ENCODE peak calls at places on chromosomes 5 and 9, in five cellular contexts. W is MM.1S, G is SK-N-SH, S is HCT116, K is neural progenitor cell. X is an unnamed sample.

GRCh38 chr9:6788175-6789016 is 30.6 kb downstream of the KDM4C start:
- DNase-seq in K (peak; percentile 40), S (peak; percentile 24), G (no peak), W (no peak), X (no peak)

GRCh38 chr5:139426222-139426885 is 13.0 kb downstream of the DNAJC18 start:
- DNase-seq in K (no peak), G (no peak), W (no peak), S (no peak), X (no peak)

GRCh38 chr9:88722753-88723152 is 187.8 kb downstream of the NXNL2 start:
- DNase-seq in W (peak; percentile 28), G (no peak), K (no peak), S (no peak), X (peak; percentile 10)

GRCh38 chr9:16304301-16304700 is 566.2 kb downstream of the BNC2 start:
- DNase-seq in K (peak; percentile 68), S (no peak), G (no peak), W (no peak), X (no peak)

GRCh38 chr5:398475-399295 is 44.3 kb upstream of the EXOC3 start:
- DNase-seq in W (no peak), G (peak; percentile 22), K (no peak), S (no peak), X (no peak)

GRCh38 chr9:70257991-70258691 is 637 bp upstream of the SMC5 start:
- DNase-seq in S (peak; percentile 0), W (no peak), G (peak; percentile 30), K (peak; percentile 65), X (peak; percentile 30)

GRCh38 chr5:55994502-55994997 is at the start of gene IL6ST:
- DNase-seq in S (no peak), G (no peak), K (no peak), W (no peak), X (no peak)

GRCh38 chr5:78670870-78671269 is 22.3 kb upstream of the LHFPL2 start:
- DNase-seq in W (no peak), S (no peak), K (no peak), G (no peak), X (no peak)

GRCh38 chr9:80951675-80952074 is 737.7 kb downstream of the TLE1 start:
- DNase-seq in K (no peak), G (no peak), W (no peak), S (no peak), X (no peak)

GRCh38 chr9:94780516-94780950 is 54.0 kb downstream of the AOPEP start:
- DNase-seq in K (no peak), S (no peak), G (peak; percentile 59), W (no peak), X (no peak)

GRCh38 chr5:141349917-141350619 is at the start of gene PCDHGB1:
- DNase-seq in S (no peak), W (peak; percentile 75), G (peak; percentile 63), K (peak; percentile 76), X (peak; percentile 79)

GRCh38 chr5:173618927-173619519 is 2.6 kb upstream of the BOD1 start:
- DNase-seq in K (peak; percentile 64), S (peak; percentile 37), W (peak; percentile 62), G (peak; percentile 68), X (peak; percentile 83)

GRCh38 chr5:77943851-77944250 is 167.7 kb upstream of the TBCA start:
- DNase-seq in S (no peak), K (no peak), W (peak; percentile 35), G (no peak), X (no peak)

GRCh38 chr5:172361566-172362238 is 78.1 kb upstream of the UBTD2 start:
- DNase-seq in S (peak; percentile 48), G (no peak), W (no peak), K (no peak), X (no peak)

GRCh38 chr5:110258460-110258859 is 468.0 kb downstream of the TMEM232 start:
- DNase-seq in G (no peak), K (peak; percentile 64), W (no peak), S (no peak), X (no peak)

GRCh38 chr5:180318456-180319089 is 26.7 kb upstream of the MAPK9 start:
- DNase-seq in G (no peak), K (no peak), S (no peak), W (no peak), X (no peak)

DNA sequence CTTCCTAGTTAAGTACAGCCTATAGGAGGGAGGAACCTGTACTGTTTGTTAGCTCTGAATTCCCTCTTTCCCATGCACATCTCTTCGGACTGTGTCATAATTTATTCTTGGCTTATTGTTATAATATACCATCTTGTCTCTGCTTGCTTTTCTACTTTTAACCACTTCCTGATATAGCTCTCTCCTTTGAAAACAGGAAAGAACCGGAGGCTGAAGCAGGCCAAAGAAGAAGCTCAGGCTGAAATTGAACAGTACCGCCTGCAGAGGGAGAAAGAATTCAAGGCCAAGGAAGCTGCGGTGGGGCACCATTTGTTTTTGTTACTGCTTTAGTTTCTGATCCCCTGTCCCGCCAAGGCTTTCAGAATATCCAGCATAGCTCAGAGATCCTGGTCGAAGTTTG is 4.8 kb downstream of the ATP6V1G1 start:
- DNase-seq in G (no peak), W (peak; percentile 77), S (no peak), K (no peak), X (peak; percentile 70)
- TF ChIP-seq EZH2phosphoT487 in G (no peak), W (no peak), S (no peak), K (no peak), X (no peak)

GRCh38 chr9:75088646-75089368 is 493 bp downstream of the OSTF1 start:
- DNase-seq in W (peak; percentile 41), S (no peak), K (peak; percentile 58), G (peak; percentile 58), X (peak; percentile 76)
- TF ChIP-seq CTCF in W (no peak), S (no peak), K (peak; percentile 39), G (peak; percentile 55), X (no peak)

GRCh38 chr5:71601222-71602026 is 14.3 kb downstream of the MCCC2 start:
- DNase-seq in K (peak; percentile 75), W (peak; percentile 55), S (peak; percentile 95), G (peak; percentile 65), X (peak; percentile 64)
- TF ChIP-seq EZH2phosphoT487 in K (no peak), W (no peak), S (no peak), G (no peak), X (no peak)

DNA sequence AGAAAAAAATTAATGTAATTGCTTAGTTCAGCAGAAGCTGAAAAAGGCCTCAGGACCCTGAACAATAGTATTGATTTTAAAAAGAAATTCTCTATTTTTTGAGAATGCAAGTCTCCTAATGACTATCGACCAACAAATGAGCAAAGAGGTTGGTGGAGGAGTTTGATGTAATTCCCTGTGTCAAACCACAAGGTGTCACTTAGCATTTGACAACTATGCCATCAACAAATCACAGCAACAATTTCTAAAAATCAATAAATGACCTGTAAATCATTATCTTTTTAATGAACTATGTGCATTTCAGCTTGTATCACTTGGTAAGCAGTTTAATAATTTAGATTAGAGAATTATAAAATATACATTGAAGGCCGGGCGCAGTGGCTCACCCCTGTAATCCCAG is 133.7 kb downstream of the PRELID2 start:
- DNase-seq in G (no peak), S (no peak), W (no peak), K (no peak), X (no peak)
- TF ChIP-seq CTCF in G (no peak), S (peak; percentile 19), W (no peak), K (no peak), X (no peak)

GRCh38 chr9:22041329-22041728 is 32.2 kb upstream of the CDKN2B start:
- DNase-seq in K (no peak), G (no peak), S (no peak), W (no peak), X (no peak)
- TF ChIP-seq EZH2phosphoT487 in K (no peak), G (no peak), S (no peak), W (no peak), X (no peak)

DNA sequence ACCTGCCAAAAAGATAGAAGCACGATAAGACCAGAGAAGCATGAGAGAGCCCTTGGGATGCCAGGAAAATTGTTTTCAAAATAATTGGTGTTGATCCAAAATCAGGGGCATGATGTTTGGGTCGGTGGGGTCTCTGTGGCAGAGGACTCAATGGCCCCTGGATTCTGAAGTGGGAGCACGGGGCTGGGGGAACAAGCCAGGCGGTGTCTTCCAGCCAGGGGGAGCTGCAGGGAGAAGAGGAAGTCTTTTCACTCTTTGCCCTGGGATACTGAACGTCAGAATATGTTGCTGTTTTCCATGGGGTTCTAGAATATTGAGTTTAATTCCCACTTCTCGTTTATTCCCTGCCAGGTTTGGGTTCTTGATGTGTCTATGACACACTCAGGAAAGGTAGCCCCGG is 20.4 kb downstream of the TSPAN17 start:
- DNase-seq in K (no peak), S (no peak), G (no peak), W (no peak), X (no peak)
- TF ChIP-seq CTCF in K (no peak), S (no peak), G (no peak), W (no peak), X (no peak)

GRCh38 chr9:33210006-33210715 is 29.8 kb upstream of the SPINK4 start:
- DNase-seq in K (no peak), S (no peak), G (no peak), W (no peak), X (no peak)

GRCh38 chr9:33209394-33209793 is 30.6 kb upstream of the SPINK4 start:
- DNase-seq in W (no peak), K (no peak), G (no peak), S (no peak), X (no peak)

GRCh38 chr9:33211695-33212393 is 28.1 kb upstream of the SPINK4 start:
- DNase-seq in K (peak; percentile 51), W (no peak), S (peak; percentile 48), G (no peak), X (no peak)
- TF ChIP-seq EZH2phosphoT487 in K (no peak), W (no peak), S (no peak), G (no peak), X (no peak)

DNA sequence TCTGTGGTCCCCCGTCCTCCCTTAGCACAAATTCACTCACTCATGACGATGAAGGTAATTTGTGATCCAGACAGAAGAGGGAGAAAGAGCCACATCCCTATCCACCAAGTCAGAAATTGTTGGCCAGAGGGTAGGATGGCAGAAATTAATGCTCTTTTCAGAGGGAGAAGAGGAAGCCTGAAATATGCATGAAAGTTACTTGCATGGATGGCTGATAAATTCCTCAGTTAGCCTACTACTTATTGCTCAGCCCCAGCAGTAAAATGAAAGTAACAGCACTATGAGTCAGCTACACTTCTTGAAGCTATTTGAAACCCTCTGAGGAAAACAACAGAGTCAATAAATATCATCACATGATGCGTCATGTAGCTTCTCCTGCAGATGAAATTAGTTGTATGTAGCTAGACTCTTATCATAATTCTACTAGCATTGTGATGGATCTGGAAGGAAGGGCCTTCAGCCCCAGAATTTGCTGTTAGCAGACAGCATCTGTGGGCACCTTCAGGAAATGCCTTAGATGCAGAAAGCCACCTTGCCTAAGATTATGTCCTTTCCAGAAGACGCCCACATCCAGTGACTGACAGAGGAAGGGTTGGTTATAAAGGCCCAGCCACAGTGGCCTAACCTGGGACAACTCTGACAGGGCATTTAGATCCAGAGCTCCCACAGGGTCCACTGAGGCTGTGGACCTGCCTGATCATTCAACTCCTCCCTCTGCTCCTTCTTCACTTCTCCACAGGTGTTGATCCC is 81.2 kb upstream of the CCDC112 start:
- DNase-seq in K (no peak), S (peak; percentile 35), W (peak; percentile 80), G (no peak), X (no peak)
- TF ChIP-seq CTCF in K (no peak), S (peak; percentile 49), W (peak; percentile 32), G (peak; percentile 60), X (no peak)